ENCODE peak calls at places on chromosomes 2 and 18, in nine cellular contexts. B is psoas muscle, E is sigmoid colon, R is heart left ventricle, L is fibroblast of lung, W is PC-3, F is cardiac fibroblast, K is transverse colon, N is GM12865. G is an unnamed sample.

GRCh38 chr2:198065327-198065726 is 260.9 kb downstream of the PLCL1 start:
- DNase-seq in L (no peak), N (no peak), E (no peak), B (no peak), W (no peak), R (no peak), F (no peak), K (no peak), G (no peak)

GRCh38 chr2:61460168-61460567 is 10.7 kb downstream of the USP34 start:
- DNase-seq in W (peak), F (peak), B (no peak), L (peak), R (no peak), K (no peak), E (no peak), N (no peak), G (peak)

GRCh38 chr18:79493211-79493800 is 97.6 kb downstream of the NFATC1 start:
- DNase-seq in L (no peak), R (peak), K (no peak), W (no peak), E (peak), F (no peak), N (no peak), B (no peak), G (no peak)

GRCh38 chr2:119544075-119545031 is at the start of gene CFAP221:
- DNase-seq in W (peak), F (peak), N (peak), B (peak), L (peak), K (peak), E (no peak), R (peak), G (peak)

GRCh38 chr18:31506024-31506742 is 8.2 kb downstream of the DSG2 start:
- DNase-seq in W (peak), F (peak), B (no peak), K (no peak), L (peak), N (no peak), R (no peak), E (no peak), G (peak)

GRCh38 chr2:130355181-130355577 is 677 bp upstream of the PTPN18 start:
- DNase-seq in K (peak), N (no peak), L (no peak), E (peak), B (no peak), F (no peak), R (no peak), W (no peak), G (peak)

GRCh38 chr2:78070693-78071092 is 548.5 kb upstream of the LRRTM4 start:
- DNase-seq in F (no peak), R (no peak), W (no peak), L (no peak), B (no peak), E (no peak), K (no peak), N (no peak), G (no peak)

GRCh38 chr2:85933753-85934594 is 45.2 kb upstream of the ST3GAL5 start:
- DNase-seq in L (peak), N (no peak), F (peak), K (no peak), E (no peak), W (no peak), R (no peak), B (no peak), G (peak)

GRCh38 chr2:177161741-177162440 is 50.7 kb upstream of the HNRNPA3 start:
- DNase-seq in E (no peak), B (no peak), N (peak), R (no peak), L (peak), F (peak), K (no peak), W (peak), G (peak)

GRCh38 chr2:45339253-45339652 is 271.8 kb downstream of the SRBD1 start:
- DNase-seq in E (no peak), K (no peak), L (no peak), W (no peak), F (no peak), B (no peak), R (no peak), N (no peak), G (no peak)

GRCh38 chr2:187679454-187679853 is 125.2 kb upstream of the TFPI start:
- DNase-seq in B (no peak), K (no peak), W (no peak), E (no peak), L (no peak), R (no peak), F (no peak), N (no peak), G (no peak)

GRCh38 chr18:34932363-34932762 is 108.8 kb upstream of the MAPRE2 start:
- DNase-seq in B (no peak), R (no peak), L (no peak), E (no peak), F (no peak), N (no peak), K (no peak), W (no peak), G (no peak)

GRCh38 chr2:109428841-109429710 is 184.7 kb downstream of the SEPTIN10 start:
- DNase-seq in W (no peak), F (no peak), L (no peak), N (no peak), B (no peak), E (peak), K (no peak), R (peak), G (no peak)

GRCh38 chr2:238970553-238971081 is 122.7 kb downstream of the TWIST2 start:
- DNase-seq in F (peak), K (peak), L (peak), W (peak), N (peak), B (peak), E (peak), R (peak), G (peak)

GRCh38 chr18:47032945-47033344 is 2.5 kb downstream of the ELOA2 start:
- DNase-seq in B (no peak), R (no peak), F (no peak), L (no peak), E (no peak), K (no peak), W (no peak), N (no peak), G (no peak)

GRCh38 chr2:1489486-1489885 is 76.2 kb downstream of the TPO start:
- DNase-seq in B (no peak), R (no peak), N (no peak), K (no peak), F (no peak), W (no peak), L (no peak), E (peak), G (no peak)

GRCh38 chr2:73859721-73860586 is 31.2 kb downstream of the STAMBP start:
- DNase-seq in K (no peak), L (peak), E (no peak), N (no peak), W (peak), R (no peak), B (no peak), F (peak), G (peak)

GRCh38 chr2:236946871-236947270 is 138.8 kb upstream of the COPS8 start:
- DNase-seq in K (no peak), F (peak), N (no peak), W (no peak), L (no peak), E (peak), B (no peak), R (no peak), G (no peak)

GRCh38 chr2:25981596-25982272 is 563 bp downstream of the KIF3C start:
- DNase-seq in N (no peak), B (peak), F (no peak), K (no peak), R (no peak), E (no peak), W (no peak), L (peak), G (no peak)

GRCh38 chr2:212520340-212520739 is 18.3 kb downstream of the ERBB4 start:
- DNase-seq in R (no peak), B (no peak), F (no peak), K (no peak), L (no peak), W (peak), N (no peak), E (no peak), G (peak)

GRCh38 chr2:236214331-236214995 is 46.3 kb upstream of the GBX2 start:
- DNase-seq in F (no peak), B (no peak), N (no peak), R (no peak), L (no peak), E (no peak), W (no peak), K (no peak), G (no peak)

GRCh38 chr2:219002395-219003266 is 9.4 kb upstream of the CRYBA2 start:
- DNase-seq in F (peak), W (peak), R (no peak), B (peak), E (no peak), L (peak), N (peak), K (peak), G (no peak)

GRCh38 chr2:147099845-147100244 is 745.0 kb upstream of the ACVR2A start:
- DNase-seq in K (no peak), N (no peak), E (no peak), L (no peak), W (peak), B (no peak), F (no peak), R (no peak), G (peak)

GRCh38 chr2:101699939-101700442 is 2.5 kb downstream of the MAP4K4 start:
- DNase-seq in F (peak), N (no peak), B (no peak), E (no peak), K (no peak), L (peak), W (peak), R (no peak), G (peak)

GRCh38 chr2:101435011-101435862 is 39.7 kb downstream of the RFX8 start:
- DNase-seq in W (no peak), K (no peak), L (peak), B (no peak), F (peak), N (no peak), R (no peak), E (no peak), G (peak)

GRCh38 chr2:1091895-1092585 is 141.4 kb downstream of the SNTG2 start:
- DNase-seq in L (no peak), R (no peak), E (no peak), K (no peak), F (no peak), N (no peak), W (peak), B (no peak), G (peak)

GRCh38 chr2:5391361-5391760 is 300.8 kb upstream of the SOX11 start:
- DNase-seq in F (no peak), N (no peak), L (no peak), W (no peak), K (no peak), E (no peak), R (peak), B (no peak), G (no peak)

GRCh38 chr2:207333599-207334308 is 168.0 kb upstream of the KLF7 start:
- DNase-seq in R (no peak), E (no peak), L (peak), W (no peak), K (no peak), F (no peak), B (no peak), N (no peak), G (no peak)

GRCh38 chr2:30548386-30548785 is 101.3 kb downstream of the LCLAT1 start:
- DNase-seq in L (no peak), F (no peak), B (no peak), N (no peak), R (no peak), W (no peak), K (no peak), E (no peak), G (no peak)

GRCh38 chr2:181352158-181352557 is 105.0 kb upstream of the ITGA4 start:
- DNase-seq in W (no peak), N (no peak), E (no peak), F (no peak), R (no peak), K (no peak), L (no peak), B (no peak), G (no peak)

DNA sequence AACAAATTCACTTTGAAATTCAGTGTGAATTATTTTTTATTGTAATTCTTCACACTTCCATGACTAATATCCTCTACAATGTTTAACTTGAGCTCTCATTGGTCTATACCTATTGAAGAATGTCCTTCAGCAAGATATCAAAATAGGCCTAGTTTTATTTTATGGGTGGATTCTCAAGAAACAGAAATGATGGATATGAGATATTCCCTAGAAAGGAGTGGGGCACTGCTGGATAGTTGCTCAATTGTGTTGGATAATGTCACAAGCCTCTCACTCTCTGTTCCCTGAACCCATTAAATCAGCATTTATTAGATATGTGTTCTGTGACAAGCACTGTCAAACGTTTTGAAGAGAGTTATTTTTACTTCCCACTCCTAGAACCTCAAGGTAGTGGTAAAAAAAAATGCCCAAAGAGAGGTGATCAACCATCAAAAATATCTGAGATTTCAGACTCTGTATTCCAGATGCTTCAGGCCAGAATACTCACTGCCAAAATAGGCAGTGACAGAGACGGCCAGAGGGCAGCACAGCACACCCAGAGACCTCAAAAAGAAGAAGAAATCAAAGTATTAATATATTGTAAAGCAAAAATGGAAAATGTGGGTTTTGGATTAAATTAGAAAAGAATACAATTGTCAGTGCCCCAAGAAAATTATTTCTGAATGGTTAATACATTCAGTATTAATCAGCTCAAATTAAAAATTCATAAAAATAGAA is 87.6 kb downstream of the TRIB2 start:
- DNase-seq in E (no peak), L (no peak), R (no peak), F (no peak), W (no peak), B (no peak), K (no peak), N (no peak), G (no peak)
- TF ChIP-seq CTCF in E (no peak), L (no peak), R (peak), F (no peak), W (peak), B (no peak), K (no peak), N (no peak), G (peak)

GRCh38 chr2:63845866-63846265 is 4.2 kb downstream of the UGP2 start:
- DNase-seq in W (no peak), F (no peak), E (no peak), B (no peak), N (no peak), K (no peak), R (no peak), L (no peak), G (no peak)
- H3K4me3 ChIP-seq in W (no peak), F (no peak), E (no peak), B (peak), N (no peak), K (no peak), R (no peak), L (no peak), G (peak)

DNA sequence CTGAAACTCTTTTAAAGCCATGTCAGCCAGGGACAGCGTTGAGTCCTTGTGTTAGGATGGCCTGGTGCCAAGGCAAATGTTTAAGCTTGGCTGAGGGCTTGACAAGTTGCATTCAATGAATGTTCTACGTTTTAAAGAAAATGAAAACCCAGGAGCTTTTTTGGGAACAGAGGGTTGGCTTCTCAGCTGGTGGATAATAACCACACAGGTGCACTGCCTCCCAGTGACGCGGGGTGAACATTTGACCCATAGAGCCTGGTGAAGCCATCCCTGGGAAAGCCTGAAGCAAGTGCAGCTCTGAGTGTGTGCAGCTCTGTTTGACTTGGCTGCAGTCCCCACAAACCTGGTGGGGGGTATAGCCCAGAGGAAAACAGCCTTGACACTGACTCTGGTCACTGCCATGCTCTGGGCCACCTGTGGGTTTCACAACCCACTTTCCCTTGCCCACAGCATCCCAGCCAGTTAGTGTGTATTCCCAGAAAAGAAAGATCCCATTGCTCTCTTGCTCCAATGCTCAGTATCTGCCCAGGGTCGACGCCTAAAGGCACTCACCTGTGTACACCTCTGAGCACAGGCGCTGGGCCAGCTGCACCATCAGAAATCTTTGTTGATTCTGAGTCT is 874.9 kb downstream of the RNF144A start:
- DNase-seq in R (no peak), N (no peak), E (no peak), L (peak), B (no peak), W (peak), K (peak), F (no peak), G (no peak)
- TF ChIP-seq CTCF in R (no peak), N (no peak), E (no peak), L (no peak), B (no peak), W (no peak), K (no peak), F (no peak), G (no peak)

GRCh38 chr2:172011814-172012580 is 12.2 kb downstream of the METAP1D start:
- DNase-seq in N (peak), B (no peak), L (no peak), W (no peak), K (no peak), R (no peak), E (no peak), F (no peak), G (no peak)
- H3K4me3 ChIP-seq in N (no peak), B (no peak), L (no peak), W (no peak), K (no peak), R (no peak), E (no peak), F (no peak), G (no peak)

GRCh38 chr2:165924950-165925349 is 28.6 kb downstream of the TTC21B start:
- DNase-seq in E (no peak), W (no peak), L (no peak), N (no peak), K (no peak), F (no peak), B (no peak), R (no peak), G (no peak)
- TF ChIP-seq CTCF in E (no peak), W (peak), L (no peak), N (no peak), K (no peak), F (no peak), B (no peak), R (no peak), G (no peak)

DNA sequence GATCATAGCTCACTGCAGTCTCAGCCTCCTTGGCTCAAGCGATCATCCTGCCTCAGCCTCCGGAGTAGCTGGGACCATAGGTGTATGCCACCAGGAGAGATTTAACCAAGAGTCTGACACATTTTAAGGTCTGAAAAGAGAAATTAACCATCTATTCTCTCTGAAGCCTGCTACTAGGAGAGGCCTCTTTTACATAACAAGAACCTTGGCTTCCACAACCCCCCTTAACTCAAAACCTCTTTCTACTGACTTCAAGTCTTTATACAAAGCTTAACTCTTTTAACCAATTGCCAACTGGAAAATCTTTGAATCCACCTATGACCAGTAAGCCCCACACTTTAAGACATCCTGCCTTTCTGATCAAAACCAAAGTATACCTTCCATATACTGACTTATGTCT is 279.9 kb upstream of the CELF4 start:
- DNase-seq in F (no peak), E (no peak), W (no peak), K (no peak), N (no peak), R (no peak), L (no peak), B (no peak), G (no peak)
- H3K4me3 ChIP-seq in F (no peak), E (no peak), W (no peak), K (no peak), N (no peak), R (no peak), L (no peak), B (no peak), G (no peak)

G was measured in AG10803.